ENCODE peak calls at places on chromosomes 11 and 22, in nine cellular contexts. F, T, Q, X, M, P, A, C and G are unnamed samples.

GRCh38 chr11:81963018-81963417 is 770.6 kb downstream of the FAM181B start:
- DNase-seq in T (no peak), F (no peak), Q (no peak), X (peak; percentile 21), C (no peak), P (no peak), M (no peak), A (no peak), G (no peak)

GRCh38 chr11:117668291-117668690 is 128.7 kb downstream of the DSCAML1 start:
- DNase-seq in C (no peak), Q (no peak), X (no peak), A (no peak), P (no peak), F (no peak), T (no peak), M (no peak), G (no peak)

GRCh38 chr22:46908641-46909107 is 146.2 kb downstream of the TBC1D22A start:
- DNase-seq in A (no peak), F (no peak), C (no peak), T (no peak), X (no peak), P (no peak), M (no peak), Q (no peak), G (no peak)

GRCh38 chr22:50267591-50268390 is 2.4 kb downstream of the MAPK11 start:
- DNase-seq in Q (peak; percentile 88), M (peak; percentile 82), C (no peak), X (peak; percentile 55), P (peak; percentile 79), T (peak; percentile 58), F (no peak), A (no peak), G (no peak)

GRCh38 chr11:24623121-24623520 is 126.3 kb downstream of the LUZP2 start:
- DNase-seq in P (no peak), F (no peak), T (no peak), Q (no peak), X (peak; percentile 24), C (no peak), M (no peak), A (no peak), G (no peak)

GRCh38 chr11:1073261-1073724 is 1.4 kb upstream of the MUC2 start:
- DNase-seq in A (no peak), T (no peak), F (no peak), X (peak; percentile 76), Q (no peak), C (no peak), P (peak; percentile 17), M (peak; percentile 70), G (no peak)

GRCh38 chr11:124746621-124747243 is 5.3 kb downstream of the VSIG2 start:
- DNase-seq in A (peak; percentile 24), T (peak; percentile 79), M (no peak), Q (peak; percentile 92), C (peak; percentile 79), X (peak; percentile 67), F (peak; percentile 42), P (peak; percentile 50), G (no peak)

GRCh38 chr22:49995413-49996191 is 17.0 kb downstream of the IL17REL start:
- DNase-seq in M (peak; percentile 62), C (no peak), X (no peak), T (no peak), Q (no peak), A (no peak), P (no peak), F (no peak), G (no peak)

GRCh38 chr22:38267086-38267485 is 5.7 kb downstream of the TMEM184B start:
- DNase-seq in A (no peak), X (peak; percentile 89), Q (peak; percentile 90), M (no peak), P (peak; percentile 46), T (peak; percentile 38), C (peak; percentile 83), F (no peak), G (no peak)

GRCh38 chr11:75346912-75347647 is 4.4 kb downstream of the ARRB1 start:
- DNase-seq in X (peak; percentile 59), Q (no peak), T (no peak), C (peak; percentile 76), A (no peak), F (no peak), P (peak; percentile 48), M (peak; percentile 82), G (no peak)

GRCh38 chr11:110763249-110764011 is 51.2 kb upstream of the ARHGAP20 start:
- DNase-seq in P (no peak), T (no peak), C (no peak), A (no peak), X (peak; percentile 89), F (no peak), M (no peak), Q (no peak), G (no peak)

GRCh38 chr11:78419327-78419726 is 1.7 kb upstream of the GAB2 start:
- DNase-seq in C (peak; percentile 94), T (no peak), X (peak; percentile 99), F (no peak), M (peak; percentile 86), P (peak; percentile 81), Q (no peak), A (no peak), G (no peak)